ENCODE peak calls at places on chromosomes 7 and 10, in eight cellular contexts. V is NCI-H524; H is substantia nigra; U is SW480; I is cardiac fibroblast; S is HCEC 1CT; K is activated T-helper 2 cell treated with anti-CD3 and anti-CD28 coated beads, Interferon-gamma antibody, Interleukin-2, Interleukin-4, amounts not matched to agents 10 μg/mL and 5 μg/mL and 100 μg/mL, durations not matched to agents 14 hours and 24 hours and 36 hours; A is activated CD4-positive, alpha-beta T cell treated with anti-CD3 and anti-CD28 coated beads for 36 hours. D is an unnamed sample.

GRCh38 chr10:57015187-57015586 is 654.1 kb upstream of the ZWINT start:
- DNase-seq in A (no peak), H (no peak), I (no peak), V (no peak), U (no peak), S (no peak), K (no peak), D (no peak)

GRCh38 chr7:155590215-155591023 is 44.1 kb upstream of the CNPY1 start:
- DNase-seq in S (no peak), H (peak), A (no peak), K (peak), I (peak), V (peak), U (peak), D (no peak)

GRCh38 chr10:124296121-124296812 is 122.5 kb downstream of the OAT start:
- DNase-seq in S (no peak), U (peak), V (peak), K (no peak), I (no peak), H (no peak), A (no peak), D (peak)

GRCh38 chr7:129530881-129531391 is 28.6 kb downstream of the SMKR1 start:
- DNase-seq in H (no peak), V (no peak), K (no peak), A (peak), I (peak), U (peak), S (peak), D (peak)

GRCh38 chr10:47026301-47027107 is 115.3 kb downstream of the PTPN20 start:
- DNase-seq in S (no peak), H (no peak), K (peak), I (no peak), A (no peak), V (no peak), U (no peak), D (no peak)

GRCh38 chr10:68118657-68119056 is 9.4 kb downstream of the MYPN start:
- DNase-seq in K (no peak), V (no peak), A (no peak), I (no peak), S (no peak), H (no peak), U (no peak), D (no peak)

GRCh38 chr7:113404245-113404644 is 285.9 kb upstream of the SMIM30 start:
- DNase-seq in V (no peak), K (no peak), S (peak), A (no peak), U (peak), H (no peak), I (no peak), D (no peak)

GRCh38 chr7:112266141-112266540 is 59.6 kb downstream of the ZNF277 start:
- DNase-seq in I (no peak), H (no peak), A (no peak), S (no peak), V (no peak), U (no peak), K (no peak), D (no peak)

GRCh38 chr7:107742678-107743566 is 1.0 kb upstream of the CBLL1 start:
- DNase-seq in U (peak), V (peak), I (no peak), A (no peak), K (no peak), S (no peak), H (peak), D (no peak)

GRCh38 chr7:130960208-130960988 is 226.4 kb upstream of the KLF14 start:
- DNase-seq in H (no peak), V (no peak), K (no peak), A (peak), S (peak), I (peak), U (peak), D (peak)

GRCh38 chr7:40822861-40823260 is 688.1 kb downstream of the SUGCT start:
- DNase-seq in U (no peak), I (no peak), H (no peak), V (no peak), K (no peak), A (no peak), S (no peak), D (no peak)

GRCh38 chr10:71355886-71356285 is 36.8 kb downstream of the SLC29A3 start:
- DNase-seq in K (no peak), I (no peak), H (no peak), V (no peak), A (no peak), U (no peak), S (no peak), D (no peak)

GRCh38 chr7:151519765-151520418 is at the start of gene RHEB:
- DNase-seq in I (peak), S (peak), A (peak), K (peak), V (peak), U (peak), H (peak), D (peak)

D was measured in GM04503.